ENCODE peak calls at places on chromosomes 16 and 17, in seven cellular contexts. One of them, this sample, is unnamed. For H3K27me3 and H3K36me3, the result is how much of the 10 kb centered on the place peaks cover.

GRCh38 chr16:1533443-1533951 is at the start of gene TMEM204:
- DNase-seq in lung: peak
- DNase-seq in keratinocyte: no peak
- DNase-seq in aorta: peak
- DNase-seq in pancreas: no peak
- DNase-seq in BJ: peak
- DNase-seq in GM06990: no peak
- DNase-seq in this sample: peak

GRCh38 chr17:6366144-6366755 is 68.7 kb downstream of the AIPL1 start:
- DNase-seq in lung: no peak
- DNase-seq in keratinocyte: no peak
- DNase-seq in aorta: no peak
- DNase-seq in pancreas: no peak
- DNase-seq in BJ: no peak
- DNase-seq in GM06990: no peak
- DNase-seq in this sample: peak

GRCh38 chr17:27380551-27380950 is 75.7 kb upstream of the KSR1 start:
- DNase-seq in lung: no peak
- DNase-seq in keratinocyte: no peak
- DNase-seq in aorta: peak
- DNase-seq in pancreas: no peak
- DNase-seq in BJ: no peak
- DNase-seq in GM06990: no peak
- DNase-seq in this sample: peak

GRCh38 chr17:35640977-35641526 is 53.9 kb downstream of the AP2B1 start:
- DNase-seq in lung: no peak
- DNase-seq in keratinocyte: no peak
- DNase-seq in aorta: no peak
- DNase-seq in pancreas: no peak
- DNase-seq in BJ: no peak
- DNase-seq in GM06990: no peak
- DNase-seq in this sample: no peak

GRCh38 chr17:43477832-43478634 is 5.7 kb upstream of the DHX8 start:
- DNase-seq in lung: no peak
- DNase-seq in keratinocyte: no peak
- DNase-seq in aorta: no peak
- DNase-seq in pancreas: no peak
- DNase-seq in BJ: no peak
- DNase-seq in GM06990: no peak
- DNase-seq in this sample: no peak

GRCh38 chr17:48547839-48548686 is 3.2 kb upstream of the HOXB2 start:
- DNase-seq in lung: no peak
- DNase-seq in keratinocyte: no peak
- DNase-seq in aorta: no peak
- DNase-seq in pancreas: no peak
- DNase-seq in BJ: no peak
- DNase-seq in GM06990: no peak
- DNase-seq in this sample: no peak

GRCh38 chr17:45218895-45219661 is 2.6 kb upstream of the FMNL1 start:
- DNase-seq in lung: peak
- DNase-seq in keratinocyte: no peak
- DNase-seq in aorta: peak
- DNase-seq in pancreas: peak
- DNase-seq in BJ: no peak
- DNase-seq in GM06990: peak
- DNase-seq in this sample: peak

GRCh38 chr17:48429638-48430586 is at the start of gene SKAP1:
- DNase-seq in lung: no peak
- DNase-seq in keratinocyte: no peak
- DNase-seq in aorta: peak
- DNase-seq in pancreas: peak
- DNase-seq in BJ: no peak
- DNase-seq in GM06990: peak
- DNase-seq in this sample: peak

GRCh38 chr17:73500414-73500999 is 143.7 kb downstream of the SDK2 start:
- DNase-seq in lung: no peak
- DNase-seq in keratinocyte: no peak
- DNase-seq in aorta: no peak
- DNase-seq in pancreas: no peak
- DNase-seq in BJ: no peak
- DNase-seq in GM06990: no peak
- DNase-seq in this sample: no peak

GRCh38 chr16:27352026-27352425 is 38.3 kb downstream of the IL4R start:
- DNase-seq in lung: no peak
- DNase-seq in keratinocyte: no peak
- DNase-seq in aorta: no peak
- DNase-seq in pancreas: no peak
- DNase-seq in BJ: no peak
- DNase-seq in GM06990: no peak
- DNase-seq in this sample: no peak

GRCh38 chr16:29700253-29700987 is 21.4 kb downstream of the QPRT start:
- DNase-seq in lung: peak
- DNase-seq in keratinocyte: no peak
- DNase-seq in aorta: peak
- DNase-seq in pancreas: peak
- DNase-seq in BJ: peak
- DNase-seq in GM06990: peak
- DNase-seq in this sample: peak

GRCh38 chr17:49000943-49001342 is 3.8 kb downstream of the IGF2BP1 start:
- DNase-seq in lung: no peak
- DNase-seq in keratinocyte: no peak
- DNase-seq in aorta: no peak
- DNase-seq in pancreas: no peak
- DNase-seq in BJ: no peak
- DNase-seq in GM06990: no peak
- DNase-seq in this sample: no peak

DNA sequence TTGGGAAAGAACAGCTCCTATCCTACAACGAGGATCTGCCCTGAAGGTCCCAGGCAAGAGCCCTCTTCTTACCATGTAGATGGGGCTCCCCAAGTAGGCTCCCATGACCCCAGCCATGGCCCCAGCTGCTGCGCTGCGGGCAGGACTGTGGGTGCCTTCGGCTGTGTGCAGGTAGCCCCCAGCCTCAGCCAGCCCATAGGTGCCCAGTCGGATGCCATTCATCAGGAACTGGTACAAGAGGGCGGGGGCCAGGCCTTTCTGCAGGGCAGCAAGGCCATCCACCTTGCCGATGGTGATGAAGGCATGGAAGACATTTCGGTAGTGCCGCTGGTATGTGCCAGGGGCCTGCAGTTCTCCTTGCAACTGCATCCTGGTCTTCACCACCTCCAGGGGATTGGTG is 839 bp downstream of the SLC25A35 start:
- DNase-seq in lung: no peak
- DNase-seq in keratinocyte: no peak
- DNase-seq in aorta: no peak
- DNase-seq in pancreas: no peak
- DNase-seq in BJ: no peak
- DNase-seq in GM06990: no peak
- DNase-seq in this sample: no peak
- H3K4me3 ChIP-seq in lung: no peak
- H3K4me3 ChIP-seq in keratinocyte: no peak
- H3K4me3 ChIP-seq in aorta: no peak
- H3K4me3 ChIP-seq in pancreas: no peak
- H3K4me3 ChIP-seq in BJ: no peak
- H3K4me3 ChIP-seq in GM06990: no peak
- H3K4me3 ChIP-seq in this sample: no peak

GRCh38 chr16:12546918-12547607 is 256.6 kb downstream of the CPPED1 start:
- DNase-seq in lung: no peak
- DNase-seq in keratinocyte: no peak
- DNase-seq in aorta: no peak
- DNase-seq in pancreas: no peak
- DNase-seq in BJ: no peak
- DNase-seq in GM06990: peak
- DNase-seq in this sample: no peak
- H3K27me3 ChIP-seq in lung: under half
- H3K27me3 ChIP-seq in keratinocyte: under half
- H3K27me3 ChIP-seq in aorta: under half
- H3K27me3 ChIP-seq in pancreas: under half
- H3K27me3 ChIP-seq in BJ: under half
- H3K27me3 ChIP-seq in GM06990: under half
- H3K27me3 ChIP-seq in this sample: under half

DNA sequence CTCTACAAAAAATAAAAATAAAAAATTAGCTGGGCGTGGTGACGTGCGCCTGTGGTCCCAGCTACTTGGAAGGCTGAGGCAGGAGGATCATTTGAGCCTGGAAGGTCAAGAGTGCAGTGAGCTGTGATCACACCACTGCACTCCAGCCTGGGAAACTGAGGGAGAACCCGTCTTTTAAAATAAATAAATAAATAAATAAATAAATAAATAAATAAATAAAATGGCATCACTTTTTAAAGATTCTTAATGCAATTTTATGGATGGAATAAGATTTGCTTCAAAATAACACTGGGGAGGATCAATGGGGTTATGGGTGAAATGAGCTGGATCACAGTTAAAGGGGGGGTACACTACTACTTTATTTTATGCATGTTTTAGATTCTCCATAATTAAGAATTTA is 14.9 kb downstream of the GDE1 start:
- DNase-seq in lung: no peak
- DNase-seq in keratinocyte: no peak
- DNase-seq in aorta: no peak
- DNase-seq in pancreas: no peak
- DNase-seq in BJ: no peak
- DNase-seq in GM06990: no peak
- DNase-seq in this sample: no peak
- H3K36me3 ChIP-seq in lung: under half
- H3K36me3 ChIP-seq in keratinocyte: under half
- H3K36me3 ChIP-seq in aorta: under half
- H3K36me3 ChIP-seq in pancreas: under half
- H3K36me3 ChIP-seq in BJ: under half
- H3K36me3 ChIP-seq in GM06990: under half
- H3K36me3 ChIP-seq in this sample: under half

GRCh38 chr17:83109793-83110645 is 30.6 kb downstream of the METRNL start:
- DNase-seq in lung: peak
- DNase-seq in keratinocyte: peak
- DNase-seq in aorta: peak
- DNase-seq in pancreas: peak
- DNase-seq in BJ: peak
- DNase-seq in GM06990: no peak
- DNase-seq in this sample: no peak
- H3K4me3 ChIP-seq in lung: no peak
- H3K4me3 ChIP-seq in keratinocyte: peak
- H3K4me3 ChIP-seq in aorta: no peak
- H3K4me3 ChIP-seq in pancreas: no peak
- H3K4me3 ChIP-seq in BJ: peak
- H3K4me3 ChIP-seq in GM06990: no peak
- H3K4me3 ChIP-seq in this sample: no peak

GRCh38 chr17:79574108-79574507 is 36.7 kb downstream of the RBFOX3 start:
- DNase-seq in lung: no peak
- DNase-seq in keratinocyte: no peak
- DNase-seq in aorta: peak
- DNase-seq in pancreas: no peak
- DNase-seq in BJ: no peak
- DNase-seq in GM06990: no peak
- DNase-seq in this sample: no peak
- H3K27me3 ChIP-seq in lung: under half
- H3K27me3 ChIP-seq in keratinocyte: under half
- H3K27me3 ChIP-seq in aorta: under half
- H3K27me3 ChIP-seq in pancreas: under half
- H3K27me3 ChIP-seq in BJ: under half
- H3K27me3 ChIP-seq in GM06990: under half
- H3K27me3 ChIP-seq in this sample: under half

GRCh38 chr16:89695086-89695874 is 6.2 kb downstream of the SPATA2L start:
- DNase-seq in lung: no peak
- DNase-seq in keratinocyte: no peak
- DNase-seq in aorta: peak
- DNase-seq in pancreas: no peak
- DNase-seq in BJ: no peak
- DNase-seq in GM06990: no peak
- DNase-seq in this sample: peak

GRCh38 chr16:89696598-89697128 is 4.8 kb downstream of the SPATA2L start:
- DNase-seq in lung: no peak
- DNase-seq in keratinocyte: no peak
- DNase-seq in aorta: no peak
- DNase-seq in pancreas: no peak
- DNase-seq in BJ: no peak
- DNase-seq in GM06990: peak
- DNase-seq in this sample: peak

GRCh38 chr16:89697616-89698331 is 3.7 kb downstream of the SPATA2L start:
- DNase-seq in lung: no peak
- DNase-seq in keratinocyte: no peak
- DNase-seq in aorta: no peak
- DNase-seq in pancreas: no peak
- DNase-seq in BJ: no peak
- DNase-seq in GM06990: no peak
- DNase-seq in this sample: peak

GRCh38 chr16:89697161-89697615 is 4.3 kb downstream of the SPATA2L start:
- DNase-seq in lung: no peak
- DNase-seq in keratinocyte: no peak
- DNase-seq in aorta: no peak
- DNase-seq in pancreas: no peak
- DNase-seq in BJ: no peak
- DNase-seq in GM06990: no peak
- DNase-seq in this sample: peak

GRCh38 chr16:89695875-89696597 is 5.5 kb downstream of the SPATA2L start:
- DNase-seq in lung: no peak
- DNase-seq in keratinocyte: no peak
- DNase-seq in aorta: no peak
- DNase-seq in pancreas: no peak
- DNase-seq in BJ: no peak
- DNase-seq in GM06990: no peak
- DNase-seq in this sample: peak
- H3K36me3 ChIP-seq in lung: under half
- H3K36me3 ChIP-seq in keratinocyte: under half
- H3K36me3 ChIP-seq in aorta: under half
- H3K36me3 ChIP-seq in pancreas: under half
- H3K36me3 ChIP-seq in BJ: under half
- H3K36me3 ChIP-seq in GM06990: under half
- H3K36me3 ChIP-seq in this sample: under half

This sample was measured in H7.